ENCODE peak calls at places on chromosomes 1 and 21, in four cellular contexts. One of them, this sample, is unnamed.

GRCh38 chr1:241186716-241187115 is 170.3 kb downstream of the RGS7 start:
- DNase-seq in suprapubic skin: no peak
- DNase-seq in neural progenitor cell: no peak
- DNase-seq in endodermal cell: no peak
- DNase-seq in this sample: no peak

GRCh38 chr1:81827942-81828341 is 27.2 kb downstream of the ADGRL2 start:
- DNase-seq in suprapubic skin: no peak
- DNase-seq in neural progenitor cell: no peak
- DNase-seq in endodermal cell: no peak
- DNase-seq in this sample: no peak

GRCh38 chr21:17387030-17387617 is 125.7 kb upstream of the CXADR start:
- DNase-seq in suprapubic skin: no peak
- DNase-seq in neural progenitor cell: peak
- DNase-seq in endodermal cell: peak
- DNase-seq in this sample: peak

GRCh38 chr1:22846453-22846852 is 126.2 kb downstream of the LACTBL1 start:
- DNase-seq in suprapubic skin: no peak
- DNase-seq in neural progenitor cell: no peak
- DNase-seq in endodermal cell: no peak
- DNase-seq in this sample: no peak

GRCh38 chr1:1426961-1427934 is 6.2 kb upstream of the ANKRD65 start:
- DNase-seq in suprapubic skin: no peak
- DNase-seq in neural progenitor cell: peak
- DNase-seq in endodermal cell: peak
- DNase-seq in this sample: no peak

GRCh38 chr21:46411236-46411635 is 47.5 kb upstream of the DIP2A start:
- DNase-seq in suprapubic skin: no peak
- DNase-seq in neural progenitor cell: peak
- DNase-seq in endodermal cell: no peak
- DNase-seq in this sample: no peak

GRCh38 chr1:44354268-44354839 is 703 bp downstream of the ERI3 start:
- DNase-seq in suprapubic skin: no peak
- DNase-seq in neural progenitor cell: no peak
- DNase-seq in endodermal cell: no peak
- DNase-seq in this sample: peak

GRCh38 chr1:152164542-152165136 is 5.6 kb upstream of the RPTN start:
- DNase-seq in suprapubic skin: no peak
- DNase-seq in neural progenitor cell: no peak
- DNase-seq in endodermal cell: no peak
- DNase-seq in this sample: no peak

GRCh38 chr1:53781654-53782053 is 42.7 kb upstream of the GLIS1 start:
- DNase-seq in suprapubic skin: no peak
- DNase-seq in neural progenitor cell: no peak
- DNase-seq in endodermal cell: no peak
- DNase-seq in this sample: peak

GRCh38 chr1:220696863-220697231 is 6.7 kb downstream of the C1orf115 start:
- DNase-seq in suprapubic skin: no peak
- DNase-seq in neural progenitor cell: no peak
- DNase-seq in endodermal cell: no peak
- DNase-seq in this sample: no peak

GRCh38 chr1:32336963-32337675 is 1.1 kb upstream of the MARCKSL1 start:
- DNase-seq in suprapubic skin: no peak
- DNase-seq in neural progenitor cell: no peak
- DNase-seq in endodermal cell: no peak
- DNase-seq in this sample: peak

GRCh38 chr1:235127203-235127602 is 1.4 kb downstream of the TOMM20 start:
- DNase-seq in suprapubic skin: no peak
- DNase-seq in neural progenitor cell: no peak
- DNase-seq in endodermal cell: no peak
- DNase-seq in this sample: peak

GRCh38 chr1:243482237-243483022 is 226.6 kb downstream of the SDCCAG8 start:
- DNase-seq in suprapubic skin: no peak
- DNase-seq in neural progenitor cell: peak
- DNase-seq in endodermal cell: peak
- DNase-seq in this sample: peak

GRCh38 chr1:200901796-200902444 is 7.2 kb downstream of the INAVA start:
- DNase-seq in suprapubic skin: no peak
- DNase-seq in neural progenitor cell: no peak
- DNase-seq in endodermal cell: no peak
- DNase-seq in this sample: no peak

GRCh38 chr1:8026153-8026975 is at the start of gene ERRFI1:
- DNase-seq in suprapubic skin: peak
- DNase-seq in neural progenitor cell: peak
- DNase-seq in endodermal cell: peak
- DNase-seq in this sample: peak

GRCh38 chr21:46048926-46049889 is 48.7 kb upstream of the COL6A2 start:
- DNase-seq in suprapubic skin: peak
- DNase-seq in neural progenitor cell: no peak
- DNase-seq in endodermal cell: no peak
- DNase-seq in this sample: peak

GRCh38 chr1:234745844-234746797 is 136.1 kb upstream of the IRF2BP2 start:
- DNase-seq in suprapubic skin: no peak
- DNase-seq in neural progenitor cell: peak
- DNase-seq in endodermal cell: peak
- DNase-seq in this sample: peak

GRCh38 chr21:26127918-26128317 is 42.7 kb downstream of the APP start:
- DNase-seq in suprapubic skin: no peak
- DNase-seq in neural progenitor cell: no peak
- DNase-seq in endodermal cell: no peak
- DNase-seq in this sample: peak

GRCh38 chr1:231417503-231417902 is 4.6 kb downstream of the EGLN1 start:
- DNase-seq in suprapubic skin: no peak
- DNase-seq in neural progenitor cell: no peak
- DNase-seq in endodermal cell: no peak
- DNase-seq in this sample: no peak
- H3K4me3 ChIP-seq in suprapubic skin: peak
- H3K4me3 ChIP-seq in neural progenitor cell: no peak
- H3K4me3 ChIP-seq in endodermal cell: peak
- H3K4me3 ChIP-seq in this sample: peak

DNA sequence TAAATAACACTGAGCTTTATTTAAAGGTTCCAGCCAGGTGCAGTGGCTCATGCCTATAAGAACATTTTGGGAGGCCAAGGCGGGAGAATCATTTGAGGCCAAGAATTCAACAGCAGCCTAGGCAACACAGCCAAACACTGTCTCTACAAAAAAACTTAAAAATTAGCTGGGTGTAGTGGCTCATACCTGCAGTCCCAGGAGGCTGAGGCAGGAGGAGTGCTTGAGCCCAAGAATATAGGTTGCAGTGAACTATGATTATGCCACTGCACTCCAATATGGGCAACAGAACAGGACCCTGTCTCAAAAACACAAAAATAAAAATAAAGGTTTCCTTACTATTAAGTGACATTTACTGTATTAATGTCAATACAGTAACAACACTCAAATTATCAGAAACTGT is 2.1 kb downstream of the TAF12 start:
- DNase-seq in suprapubic skin: no peak
- DNase-seq in neural progenitor cell: peak
- DNase-seq in endodermal cell: peak
- DNase-seq in this sample: peak
- TF ChIP-seq CTCF in suprapubic skin: peak
- TF ChIP-seq CTCF in neural progenitor cell: peak
- TF ChIP-seq CTCF in endodermal cell: peak
- TF ChIP-seq CTCF in this sample: peak

DNA sequence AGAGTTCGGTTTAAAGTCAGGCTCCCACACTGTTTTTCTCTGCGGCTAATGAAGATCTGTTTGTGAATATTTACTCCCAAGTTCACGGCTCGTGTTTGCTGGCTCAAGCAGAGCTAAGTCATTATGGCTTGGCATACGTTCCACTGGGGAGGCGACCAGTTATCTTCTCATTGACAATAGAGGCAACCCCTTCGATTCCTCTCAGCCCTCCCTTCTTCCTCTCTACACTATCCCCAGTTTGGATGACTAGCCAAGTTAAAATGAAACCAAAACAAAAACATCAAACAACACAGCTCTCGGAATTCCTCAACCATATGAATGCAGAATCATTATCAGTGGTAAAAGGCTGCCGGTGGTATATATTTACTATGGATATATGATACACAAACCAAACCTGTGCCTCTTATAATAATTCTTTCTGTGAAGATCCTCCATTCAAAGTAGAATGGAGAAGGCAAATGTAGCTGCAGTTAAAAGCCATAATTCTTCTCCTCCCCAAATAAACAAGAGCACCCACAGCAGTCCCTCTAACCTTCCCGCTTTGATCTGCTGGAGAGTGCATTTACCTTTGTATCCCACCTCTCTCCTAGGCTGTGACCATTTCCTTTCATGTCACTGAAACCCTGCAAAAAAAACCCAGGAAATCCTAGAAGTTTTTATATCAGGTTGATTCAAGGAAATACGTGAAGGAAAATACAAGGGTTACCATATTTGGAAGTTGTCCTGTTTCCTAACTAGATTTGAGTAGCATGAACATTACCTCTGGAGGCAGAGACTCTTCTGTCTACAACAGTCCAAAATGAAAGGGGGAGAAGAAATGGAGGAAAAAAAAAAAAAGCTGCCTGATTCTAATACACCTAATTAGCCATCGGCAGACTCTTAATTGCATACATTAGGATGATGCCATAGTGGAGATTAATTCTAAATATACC is 108.3 kb upstream of the USH2A start:
- DNase-seq in suprapubic skin: no peak
- DNase-seq in neural progenitor cell: no peak
- DNase-seq in endodermal cell: no peak
- DNase-seq in this sample: peak
- H3K4me3 ChIP-seq in suprapubic skin: peak
- H3K4me3 ChIP-seq in neural progenitor cell: no peak
- H3K4me3 ChIP-seq in endodermal cell: no peak
- H3K4me3 ChIP-seq in this sample: peak

GRCh38 chr1:208731976-208732821 is 488.0 kb upstream of the PLXNA2 start:
- DNase-seq in suprapubic skin: no peak
- DNase-seq in neural progenitor cell: peak
- DNase-seq in endodermal cell: peak
- DNase-seq in this sample: peak

GRCh38 chr1:208741296-208741695 is 497.1 kb upstream of the PLXNA2 start:
- DNase-seq in suprapubic skin: no peak
- DNase-seq in neural progenitor cell: no peak
- DNase-seq in endodermal cell: no peak
- DNase-seq in this sample: no peak

DNA sequence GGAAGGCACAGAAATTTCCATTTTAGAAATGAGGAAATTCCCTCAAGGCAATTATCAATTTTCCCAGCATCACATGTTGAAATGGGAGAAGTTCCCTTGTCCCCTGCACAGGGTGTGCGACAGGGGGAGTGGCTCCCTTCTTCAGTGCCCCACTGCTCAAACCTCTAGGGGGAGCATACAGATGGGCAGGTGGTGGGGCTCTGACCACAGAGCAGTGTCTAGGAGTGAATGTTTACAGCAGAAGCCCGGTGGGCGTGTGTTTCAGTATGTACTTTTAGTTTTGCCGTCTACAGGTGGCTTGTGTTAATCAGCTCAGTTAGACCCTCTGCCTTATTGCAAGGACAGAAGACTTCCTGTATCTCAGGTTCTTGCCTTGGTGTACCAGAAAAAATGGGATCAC is 493.7 kb upstream of the PLXNA2 start:
- DNase-seq in suprapubic skin: no peak
- DNase-seq in neural progenitor cell: no peak
- DNase-seq in endodermal cell: no peak
- DNase-seq in this sample: no peak
- TF ChIP-seq CTCF in suprapubic skin: no peak
- TF ChIP-seq CTCF in neural progenitor cell: no peak
- TF ChIP-seq CTCF in endodermal cell: no peak
- TF ChIP-seq CTCF in this sample: no peak

GRCh38 chr1:46717654-46718053 is 1.3 kb downstream of the EFCAB14 start:
- DNase-seq in suprapubic skin: no peak
- DNase-seq in neural progenitor cell: no peak
- DNase-seq in endodermal cell: no peak
- DNase-seq in this sample: no peak

GRCh38 chr1:46718727-46719622 is at the start of gene EFCAB14:
- DNase-seq in suprapubic skin: peak
- DNase-seq in neural progenitor cell: peak
- DNase-seq in endodermal cell: peak
- DNase-seq in this sample: peak

GRCh38 chr1:46721204-46721603 is 2.3 kb upstream of the EFCAB14 start:
- DNase-seq in suprapubic skin: no peak
- DNase-seq in neural progenitor cell: no peak
- DNase-seq in endodermal cell: no peak
- DNase-seq in this sample: no peak

GRCh38 chr1:46718340-46718726 is 581 bp downstream of the EFCAB14 start:
- DNase-seq in suprapubic skin: no peak
- DNase-seq in neural progenitor cell: no peak
- DNase-seq in endodermal cell: no peak
- DNase-seq in this sample: no peak

DNA sequence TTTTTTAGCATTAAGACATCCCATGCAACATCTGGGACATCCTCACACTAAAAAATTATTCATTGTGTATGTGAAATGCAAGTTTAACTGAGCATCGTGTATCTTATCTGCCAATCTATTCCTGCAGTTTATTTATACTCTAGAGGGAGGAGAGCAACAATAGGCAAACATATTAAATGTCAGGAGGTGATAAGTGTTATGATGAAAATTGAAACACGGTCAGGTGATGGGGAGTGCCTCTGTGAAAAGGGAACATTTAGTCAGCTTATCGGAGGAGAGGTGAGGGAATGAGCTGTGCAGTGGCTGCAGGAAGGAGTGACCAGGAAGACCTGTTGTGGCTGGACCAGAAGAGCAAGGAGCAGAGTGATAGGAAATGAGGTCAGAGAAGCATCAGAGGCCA is 775 bp upstream of the EFCAB14 start:
- DNase-seq in suprapubic skin: no peak
- DNase-seq in neural progenitor cell: no peak
- DNase-seq in endodermal cell: no peak
- DNase-seq in this sample: no peak
- H3K4me3 ChIP-seq in suprapubic skin: peak
- H3K4me3 ChIP-seq in neural progenitor cell: peak
- H3K4me3 ChIP-seq in endodermal cell: peak
- H3K4me3 ChIP-seq in this sample: no peak

This sample was measured in fibroblast of the aortic adventitia.